ENCODE peak calls at places on chromosomes 4 and X, in nine cellular contexts. One of them, this sample, is unnamed.

GRCh38 chr4:82484987-82485783 is 54.8 kb downstream of the ENOPH1 start:
- DNase-seq in fibroblast of lung: no peak
- DNase-seq in right cardiac atrium: peak; percentile 35
- DNase-seq in activated T-helper 1 cell treated with Interleukin-2 at 50 U/mL for 16 hours: no peak
- DNase-seq in GM10248: no peak
- DNase-seq in A172: no peak
- DNase-seq in GM18507: no peak
- DNase-seq in HuH-7: no peak
- DNase-seq in GM04504: no peak
- DNase-seq in this sample: no peak

GRCh38 chr4:94457692-94458106 is 6.0 kb downstream of the PDLIM5 start:
- DNase-seq in A172: no peak
- DNase-seq in fibroblast of lung: peak; percentile 66
- DNase-seq in GM18507: no peak
- DNase-seq in right cardiac atrium: peak; percentile 25
- DNase-seq in activated T-helper 1 cell treated with Interleukin-2 at 50 U/mL for 16 hours: no peak
- DNase-seq in HuH-7: no peak
- DNase-seq in GM04504: no peak
- DNase-seq in GM10248: no peak
- DNase-seq in this sample: no peak

GRCh38 chrX:81259714-81260395 is 58.0 kb downstream of the SH3BGRL start:
- DNase-seq in right cardiac atrium: no peak
- DNase-seq in activated T-helper 1 cell treated with Interleukin-2 at 50 U/mL for 16 hours: no peak
- DNase-seq in A172: no peak
- DNase-seq in GM10248: no peak
- DNase-seq in HuH-7: no peak
- DNase-seq in GM04504: no peak
- DNase-seq in fibroblast of lung: peak; percentile 47
- DNase-seq in GM18507: no peak
- DNase-seq in this sample: no peak

GRCh38 chr4:152427971-152428370 is 107.9 kb downstream of the FBXW7 start:
- DNase-seq in GM10248: no peak
- DNase-seq in right cardiac atrium: no peak
- DNase-seq in fibroblast of lung: no peak
- DNase-seq in GM18507: no peak
- DNase-seq in A172: no peak
- DNase-seq in HuH-7: no peak
- DNase-seq in activated T-helper 1 cell treated with Interleukin-2 at 50 U/mL for 16 hours: no peak
- DNase-seq in GM04504: no peak
- DNase-seq in this sample: no peak

GRCh38 chrX:123924181-123924580 is 37.3 kb upstream of the STAG2 start:
- DNase-seq in GM10248: no peak
- DNase-seq in HuH-7: no peak
- DNase-seq in activated T-helper 1 cell treated with Interleukin-2 at 50 U/mL for 16 hours: no peak
- DNase-seq in GM04504: no peak
- DNase-seq in A172: no peak
- DNase-seq in GM18507: no peak
- DNase-seq in fibroblast of lung: no peak
- DNase-seq in right cardiac atrium: no peak
- DNase-seq in this sample: no peak

GRCh38 chr4:82905205-82905604 is 4.7 kb downstream of the THAP9 start:
- DNase-seq in A172: peak; percentile 28
- DNase-seq in GM10248: peak; percentile 68
- DNase-seq in GM04504: no peak
- DNase-seq in fibroblast of lung: peak; percentile 65
- DNase-seq in right cardiac atrium: no peak
- DNase-seq in GM18507: peak; percentile 40
- DNase-seq in activated T-helper 1 cell treated with Interleukin-2 at 50 U/mL for 16 hours: no peak
- DNase-seq in HuH-7: no peak
- DNase-seq in this sample: no peak

GRCh38 chr4:2135083-2135482 is 76.0 kb downstream of the NAT8L start:
- DNase-seq in GM04504: peak; percentile 9
- DNase-seq in HuH-7: no peak
- DNase-seq in A172: peak; percentile 5
- DNase-seq in activated T-helper 1 cell treated with Interleukin-2 at 50 U/mL for 16 hours: no peak
- DNase-seq in fibroblast of lung: peak; percentile 49
- DNase-seq in GM18507: no peak
- DNase-seq in right cardiac atrium: no peak
- DNase-seq in GM10248: no peak
- DNase-seq in this sample: no peak

GRCh38 chr4:105707783-105708182 is 706 bp downstream of the INTS12 start:
- DNase-seq in HuH-7: no peak
- DNase-seq in fibroblast of lung: no peak
- DNase-seq in GM10248: no peak
- DNase-seq in right cardiac atrium: no peak
- DNase-seq in GM18507: no peak
- DNase-seq in A172: no peak
- DNase-seq in activated T-helper 1 cell treated with Interleukin-2 at 50 U/mL for 16 hours: no peak
- DNase-seq in GM04504: no peak
- DNase-seq in this sample: no peak

GRCh38 chrX:68833448-68833805 is 4.6 kb downstream of the EFNB1 start:
- DNase-seq in A172: no peak
- DNase-seq in right cardiac atrium: no peak
- DNase-seq in fibroblast of lung: no peak
- DNase-seq in activated T-helper 1 cell treated with Interleukin-2 at 50 U/mL for 16 hours: no peak
- DNase-seq in GM18507: no peak
- DNase-seq in HuH-7: no peak
- DNase-seq in GM04504: no peak
- DNase-seq in GM10248: no peak
- DNase-seq in this sample: no peak

GRCh38 chr4:7904942-7905341 is 34.7 kb downstream of the AFAP1 start:
- DNase-seq in GM10248: no peak
- DNase-seq in A172: no peak
- DNase-seq in GM04504: peak; percentile 76
- DNase-seq in right cardiac atrium: no peak
- DNase-seq in GM18507: no peak
- DNase-seq in activated T-helper 1 cell treated with Interleukin-2 at 50 U/mL for 16 hours: no peak
- DNase-seq in HuH-7: no peak
- DNase-seq in fibroblast of lung: peak; percentile 88
- DNase-seq in this sample: no peak

GRCh38 chrX:88170528-88170927 is 576.5 kb upstream of the CPXCR1 start:
- DNase-seq in GM10248: no peak
- DNase-seq in GM04504: no peak
- DNase-seq in fibroblast of lung: no peak
- DNase-seq in HuH-7: no peak
- DNase-seq in activated T-helper 1 cell treated with Interleukin-2 at 50 U/mL for 16 hours: no peak
- DNase-seq in GM18507: no peak
- DNase-seq in A172: no peak
- DNase-seq in right cardiac atrium: no peak
- DNase-seq in this sample: no peak

GRCh38 chr4:10078481-10079233 is 37.9 kb downstream of the WDR1 start:
- DNase-seq in fibroblast of lung: no peak
- DNase-seq in GM04504: no peak
- DNase-seq in right cardiac atrium: peak; percentile 7
- DNase-seq in GM10248: peak; percentile 12
- DNase-seq in GM18507: no peak
- DNase-seq in activated T-helper 1 cell treated with Interleukin-2 at 50 U/mL for 16 hours: no peak
- DNase-seq in A172: no peak
- DNase-seq in HuH-7: no peak
- DNase-seq in this sample: no peak

GRCh38 chr4:139975830-139976272 is 178.1 kb downstream of the MAML3 start:
- DNase-seq in A172: no peak
- DNase-seq in GM18507: no peak
- DNase-seq in right cardiac atrium: no peak
- DNase-seq in HuH-7: no peak
- DNase-seq in GM04504: no peak
- DNase-seq in fibroblast of lung: no peak
- DNase-seq in GM10248: no peak
- DNase-seq in activated T-helper 1 cell treated with Interleukin-2 at 50 U/mL for 16 hours: no peak
- DNase-seq in this sample: no peak

GRCh38 chr4:77187231-77187630 is 30.2 kb downstream of the CCNG2 start:
- DNase-seq in GM04504: no peak
- DNase-seq in fibroblast of lung: no peak
- DNase-seq in HuH-7: no peak
- DNase-seq in A172: no peak
- DNase-seq in activated T-helper 1 cell treated with Interleukin-2 at 50 U/mL for 16 hours: no peak
- DNase-seq in right cardiac atrium: no peak
- DNase-seq in GM10248: no peak
- DNase-seq in GM18507: no peak
- DNase-seq in this sample: no peak

GRCh38 chrX:27548624-27549023 is 41.5 kb upstream of the DCAF8L2 start:
- DNase-seq in A172: no peak
- DNase-seq in fibroblast of lung: no peak
- DNase-seq in GM18507: no peak
- DNase-seq in GM10248: no peak
- DNase-seq in GM04504: no peak
- DNase-seq in right cardiac atrium: no peak
- DNase-seq in activated T-helper 1 cell treated with Interleukin-2 at 50 U/mL for 16 hours: no peak
- DNase-seq in HuH-7: peak; percentile 25
- DNase-seq in this sample: no peak

GRCh38 chrX:17744896-17745523 is 7.7 kb downstream of the SCML1 start:
- DNase-seq in A172: peak; percentile 6
- DNase-seq in right cardiac atrium: no peak
- DNase-seq in HuH-7: peak; percentile 6
- DNase-seq in GM18507: no peak
- DNase-seq in activated T-helper 1 cell treated with Interleukin-2 at 50 U/mL for 16 hours: no peak
- DNase-seq in fibroblast of lung: no peak
- DNase-seq in GM10248: no peak
- DNase-seq in GM04504: no peak
- DNase-seq in this sample: no peak

GRCh38 chrX:123859409-123859827 is 435 bp upstream of the XIAP start:
- DNase-seq in GM10248: no peak
- DNase-seq in activated T-helper 1 cell treated with Interleukin-2 at 50 U/mL for 16 hours: peak; percentile 37
- DNase-seq in fibroblast of lung: no peak
- DNase-seq in GM04504: no peak
- DNase-seq in right cardiac atrium: no peak
- DNase-seq in A172: peak; percentile 50
- DNase-seq in GM18507: no peak
- DNase-seq in HuH-7: no peak
- DNase-seq in this sample: no peak

GRCh38 chr4:158411180-158411721 is 110.4 kb upstream of the RXFP1 start:
- DNase-seq in fibroblast of lung: no peak
- DNase-seq in GM10248: no peak
- DNase-seq in A172: no peak
- DNase-seq in HuH-7: no peak
- DNase-seq in GM04504: no peak
- DNase-seq in right cardiac atrium: no peak
- DNase-seq in activated T-helper 1 cell treated with Interleukin-2 at 50 U/mL for 16 hours: no peak
- DNase-seq in GM18507: no peak
- DNase-seq in this sample: no peak

GRCh38 chrX:141642979-141643378 is 53.5 kb downstream of the SPANXA2 start:
- DNase-seq in GM18507: no peak
- DNase-seq in GM10248: no peak
- DNase-seq in activated T-helper 1 cell treated with Interleukin-2 at 50 U/mL for 16 hours: no peak
- DNase-seq in HuH-7: no peak
- DNase-seq in right cardiac atrium: no peak
- DNase-seq in GM04504: no peak
- DNase-seq in fibroblast of lung: peak; percentile 49
- DNase-seq in A172: no peak
- DNase-seq in this sample: no peak

GRCh38 chr4:126271266-126271665 is 956.5 kb downstream of the FAT4 start:
- DNase-seq in fibroblast of lung: peak; percentile 20
- DNase-seq in activated T-helper 1 cell treated with Interleukin-2 at 50 U/mL for 16 hours: no peak
- DNase-seq in GM18507: no peak
- DNase-seq in GM04504: no peak
- DNase-seq in GM10248: no peak
- DNase-seq in A172: no peak
- DNase-seq in right cardiac atrium: no peak
- DNase-seq in HuH-7: no peak
- DNase-seq in this sample: no peak

GRCh38 chr4:1410491-1411325 is 4.5 kb upstream of the NKX1-1 start:
- DNase-seq in A172: peak; percentile 11
- DNase-seq in activated T-helper 1 cell treated with Interleukin-2 at 50 U/mL for 16 hours: no peak
- DNase-seq in GM18507: no peak
- DNase-seq in GM04504: peak; percentile 3
- DNase-seq in fibroblast of lung: peak; percentile 39
- DNase-seq in HuH-7: peak; percentile 86
- DNase-seq in right cardiac atrium: peak; percentile 57
- DNase-seq in GM10248: no peak
- DNase-seq in this sample: peak; percentile 72

GRCh38 chr4:99868126-99868596 is 26.1 kb downstream of the LAMTOR3 start:
- DNase-seq in GM04504: peak; percentile 32
- DNase-seq in activated T-helper 1 cell treated with Interleukin-2 at 50 U/mL for 16 hours: no peak
- DNase-seq in GM10248: no peak
- DNase-seq in right cardiac atrium: no peak
- DNase-seq in HuH-7: no peak
- DNase-seq in A172: no peak
- DNase-seq in fibroblast of lung: peak; percentile 60
- DNase-seq in GM18507: no peak
- DNase-seq in this sample: no peak

GRCh38 chr4:126221717-126222116 is 907.0 kb downstream of the FAT4 start:
- DNase-seq in GM04504: no peak
- DNase-seq in GM10248: no peak
- DNase-seq in fibroblast of lung: no peak
- DNase-seq in right cardiac atrium: no peak
- DNase-seq in A172: no peak
- DNase-seq in GM18507: no peak
- DNase-seq in HuH-7: no peak
- DNase-seq in activated T-helper 1 cell treated with Interleukin-2 at 50 U/mL for 16 hours: no peak
- DNase-seq in this sample: no peak

GRCh38 chr4:15034071-15034764 is 31.9 kb downstream of the CPEB2 start:
- DNase-seq in fibroblast of lung: peak; percentile 70
- DNase-seq in HuH-7: no peak
- DNase-seq in A172: peak; percentile 60
- DNase-seq in right cardiac atrium: no peak
- DNase-seq in GM04504: no peak
- DNase-seq in GM18507: no peak
- DNase-seq in GM10248: no peak
- DNase-seq in activated T-helper 1 cell treated with Interleukin-2 at 50 U/mL for 16 hours: no peak
- DNase-seq in this sample: no peak

GRCh38 chrX:4708970-4709760 is 995.7 kb upstream of the PRKX start:
- DNase-seq in fibroblast of lung: no peak
- DNase-seq in GM10248: no peak
- DNase-seq in right cardiac atrium: no peak
- DNase-seq in activated T-helper 1 cell treated with Interleukin-2 at 50 U/mL for 16 hours: no peak
- DNase-seq in HuH-7: no peak
- DNase-seq in GM04504: no peak
- DNase-seq in A172: no peak
- DNase-seq in GM18507: no peak
- DNase-seq in this sample: no peak

GRCh38 chr4:64781737-64782326 is 372.6 kb upstream of the TECRL start:
- DNase-seq in GM04504: peak; percentile 7
- DNase-seq in GM18507: no peak
- DNase-seq in activated T-helper 1 cell treated with Interleukin-2 at 50 U/mL for 16 hours: no peak
- DNase-seq in HuH-7: no peak
- DNase-seq in right cardiac atrium: no peak
- DNase-seq in GM10248: no peak
- DNase-seq in A172: peak; percentile 11
- DNase-seq in fibroblast of lung: peak; percentile 40
- DNase-seq in this sample: no peak

GRCh38 chrX:118383120-118383519 is 37.2 kb downstream of the WDR44 start:
- DNase-seq in A172: no peak
- DNase-seq in GM04504: no peak
- DNase-seq in right cardiac atrium: peak; percentile 14
- DNase-seq in fibroblast of lung: peak; percentile 58
- DNase-seq in activated T-helper 1 cell treated with Interleukin-2 at 50 U/mL for 16 hours: no peak
- DNase-seq in GM18507: no peak
- DNase-seq in HuH-7: no peak
- DNase-seq in GM10248: no peak
- DNase-seq in this sample: no peak

GRCh38 chrX:135384161-135384836 is 37.4 kb upstream of the SMIM10L2A start:
- DNase-seq in activated T-helper 1 cell treated with Interleukin-2 at 50 U/mL for 16 hours: peak; percentile 18
- DNase-seq in HuH-7: no peak
- DNase-seq in GM10248: no peak
- DNase-seq in GM18507: no peak
- DNase-seq in A172: no peak
- DNase-seq in fibroblast of lung: no peak
- DNase-seq in right cardiac atrium: no peak
- DNase-seq in GM04504: no peak
- DNase-seq in this sample: no peak

GRCh38 chr4:147736458-147736857 is 4.6 kb downstream of the ARHGAP10 start:
- DNase-seq in activated T-helper 1 cell treated with Interleukin-2 at 50 U/mL for 16 hours: no peak
- DNase-seq in A172: peak; percentile 70
- DNase-seq in HuH-7: no peak
- DNase-seq in GM10248: no peak
- DNase-seq in GM18507: no peak
- DNase-seq in fibroblast of lung: peak; percentile 92
- DNase-seq in GM04504: no peak
- DNase-seq in right cardiac atrium: no peak
- DNase-seq in this sample: no peak

GRCh38 chr4:16916719-16917337 is 18.4 kb upstream of the LDB2 start:
- DNase-seq in GM18507: peak; percentile 22
- DNase-seq in fibroblast of lung: no peak
- DNase-seq in activated T-helper 1 cell treated with Interleukin-2 at 50 U/mL for 16 hours: peak; percentile 25
- DNase-seq in HuH-7: peak; percentile 69
- DNase-seq in A172: peak; percentile 31
- DNase-seq in right cardiac atrium: peak; percentile 33
- DNase-seq in GM04504: no peak
- DNase-seq in GM10248: peak; percentile 67
- DNase-seq in this sample: no peak

GRCh38 chrX:121161501-121161933 is 114.1 kb downstream of the GLUD2 start:
- DNase-seq in GM10248: no peak
- DNase-seq in GM04504: no peak
- DNase-seq in right cardiac atrium: no peak
- DNase-seq in fibroblast of lung: no peak
- DNase-seq in GM18507: no peak
- DNase-seq in activated T-helper 1 cell treated with Interleukin-2 at 50 U/mL for 16 hours: no peak
- DNase-seq in A172: no peak
- DNase-seq in HuH-7: no peak
- DNase-seq in this sample: no peak